ENCODE peak calls at places on chromosomes 4 and X, in six cellular contexts. One of them, this sample, is unnamed.

GRCh38 chr4:21768349-21769310 is 179.9 kb downstream of the KCNIP4 start:
- DNase-seq in kidney epithelial cell: no peak
- DNase-seq in adrenal gland: no peak
- DNase-seq in tibial artery: no peak
- DNase-seq in AG10803: peak
- DNase-seq in CD8-positive, alpha-beta T cell: no peak
- DNase-seq in this sample: no peak

GRCh38 chrX:97374266-97374665 is 490.6 kb downstream of the RPA4 start:
- DNase-seq in kidney epithelial cell: no peak
- DNase-seq in adrenal gland: no peak
- DNase-seq in tibial artery: no peak
- DNase-seq in AG10803: no peak
- DNase-seq in CD8-positive, alpha-beta T cell: no peak
- DNase-seq in this sample: no peak

GRCh38 chr4:3288571-3289094 is 4.2 kb upstream of the RGS12 start:
- DNase-seq in kidney epithelial cell: no peak
- DNase-seq in adrenal gland: peak
- DNase-seq in tibial artery: peak
- DNase-seq in AG10803: no peak
- DNase-seq in CD8-positive, alpha-beta T cell: no peak
- DNase-seq in this sample: no peak

GRCh38 chr4:67721770-67722597 is 21.0 kb upstream of the UBA6 start:
- DNase-seq in kidney epithelial cell: no peak
- DNase-seq in adrenal gland: no peak
- DNase-seq in tibial artery: no peak
- DNase-seq in AG10803: peak
- DNase-seq in CD8-positive, alpha-beta T cell: no peak
- DNase-seq in this sample: no peak

GRCh38 chr4:39476181-39476873 is 17.5 kb downstream of the LIAS start:
- DNase-seq in kidney epithelial cell: no peak
- DNase-seq in adrenal gland: no peak
- DNase-seq in tibial artery: no peak
- DNase-seq in AG10803: no peak
- DNase-seq in CD8-positive, alpha-beta T cell: no peak
- DNase-seq in this sample: no peak

GRCh38 chr4:140654516-140654855 is 85.7 kb upstream of the UCP1 start:
- DNase-seq in kidney epithelial cell: no peak
- DNase-seq in adrenal gland: no peak
- DNase-seq in tibial artery: no peak
- DNase-seq in AG10803: no peak
- DNase-seq in CD8-positive, alpha-beta T cell: no peak
- DNase-seq in this sample: no peak

GRCh38 chrX:8783100-8784098 is 17.8 kb downstream of the FAM9A start:
- DNase-seq in kidney epithelial cell: no peak
- DNase-seq in adrenal gland: peak
- DNase-seq in tibial artery: no peak
- DNase-seq in AG10803: peak
- DNase-seq in CD8-positive, alpha-beta T cell: peak
- DNase-seq in this sample: no peak

GRCh38 chr4:36277533-36277932 is 3.9 kb upstream of the DTHD1 start:
- DNase-seq in kidney epithelial cell: no peak
- DNase-seq in adrenal gland: no peak
- DNase-seq in tibial artery: no peak
- DNase-seq in AG10803: no peak
- DNase-seq in CD8-positive, alpha-beta T cell: no peak
- DNase-seq in this sample: no peak

GRCh38 chr4:176335421-176335820 is 15.7 kb downstream of the SPCS3 start:
- DNase-seq in kidney epithelial cell: no peak
- DNase-seq in adrenal gland: no peak
- DNase-seq in tibial artery: no peak
- DNase-seq in AG10803: no peak
- DNase-seq in CD8-positive, alpha-beta T cell: no peak
- DNase-seq in this sample: no peak

GRCh38 chrX:66872771-66873170 is 233.9 kb upstream of the EDA2R start:
- DNase-seq in kidney epithelial cell: no peak
- DNase-seq in adrenal gland: no peak
- DNase-seq in tibial artery: no peak
- DNase-seq in AG10803: no peak
- DNase-seq in CD8-positive, alpha-beta T cell: no peak
- DNase-seq in this sample: no peak

GRCh38 chr4:152073738-152074137 is 312.9 kb upstream of the GATB start:
- DNase-seq in kidney epithelial cell: no peak
- DNase-seq in adrenal gland: peak
- DNase-seq in tibial artery: no peak
- DNase-seq in AG10803: peak
- DNase-seq in CD8-positive, alpha-beta T cell: no peak
- DNase-seq in this sample: no peak

GRCh38 chrX:27086221-27086620 is 376.9 kb downstream of the PPP4R3C start:
- DNase-seq in kidney epithelial cell: no peak
- DNase-seq in adrenal gland: no peak
- DNase-seq in tibial artery: no peak
- DNase-seq in AG10803: no peak
- DNase-seq in CD8-positive, alpha-beta T cell: no peak
- DNase-seq in this sample: no peak

GRCh38 chrX:72308566-72309296 is 3.0 kb upstream of the CITED1 start:
- DNase-seq in kidney epithelial cell: no peak
- DNase-seq in adrenal gland: peak
- DNase-seq in tibial artery: peak
- DNase-seq in AG10803: peak
- DNase-seq in CD8-positive, alpha-beta T cell: peak
- DNase-seq in this sample: peak

GRCh38 chrX:22970861-22971260 is 28.9 kb upstream of the DDX53 start:
- DNase-seq in kidney epithelial cell: no peak
- DNase-seq in adrenal gland: no peak
- DNase-seq in tibial artery: no peak
- DNase-seq in AG10803: no peak
- DNase-seq in CD8-positive, alpha-beta T cell: no peak
- DNase-seq in this sample: no peak

GRCh38 chr4:133059117-133059516 is 90.0 kb upstream of the PCDH10 start:
- DNase-seq in kidney epithelial cell: no peak
- DNase-seq in adrenal gland: no peak
- DNase-seq in tibial artery: no peak
- DNase-seq in AG10803: no peak
- DNase-seq in CD8-positive, alpha-beta T cell: no peak
- DNase-seq in this sample: no peak

GRCh38 chrX:153778684-153779101 is 2.1 kb upstream of the SRPK3 start:
- DNase-seq in kidney epithelial cell: no peak
- DNase-seq in adrenal gland: no peak
- DNase-seq in tibial artery: no peak
- DNase-seq in AG10803: no peak
- DNase-seq in CD8-positive, alpha-beta T cell: no peak
- DNase-seq in this sample: no peak

GRCh38 chrX:11049976-11050375 is 61.2 kb upstream of the HCCS start:
- DNase-seq in kidney epithelial cell: no peak
- DNase-seq in adrenal gland: no peak
- DNase-seq in tibial artery: no peak
- DNase-seq in AG10803: no peak
- DNase-seq in CD8-positive, alpha-beta T cell: no peak
- DNase-seq in this sample: no peak

GRCh38 chrX:55710701-55711100 is 6.8 kb upstream of the RRAGB start:
- DNase-seq in kidney epithelial cell: peak
- DNase-seq in adrenal gland: peak
- DNase-seq in tibial artery: no peak
- DNase-seq in AG10803: peak
- DNase-seq in CD8-positive, alpha-beta T cell: no peak
- DNase-seq in this sample: no peak

GRCh38 chr4:120921456-120922389 is 803 bp downstream of the PRDM5 start:
- DNase-seq in kidney epithelial cell: no peak
- DNase-seq in adrenal gland: peak
- DNase-seq in tibial artery: peak
- DNase-seq in AG10803: peak
- DNase-seq in CD8-positive, alpha-beta T cell: peak
- DNase-seq in this sample: no peak

GRCh38 chr4:83323136-83323535 is 11.5 kb downstream of the HPSE start:
- DNase-seq in kidney epithelial cell: no peak
- DNase-seq in adrenal gland: no peak
- DNase-seq in tibial artery: no peak
- DNase-seq in AG10803: no peak
- DNase-seq in CD8-positive, alpha-beta T cell: no peak
- DNase-seq in this sample: no peak

GRCh38 chrX:16462912-16463311 is 187.0 kb upstream of the S100G start:
- DNase-seq in kidney epithelial cell: no peak
- DNase-seq in adrenal gland: no peak
- DNase-seq in tibial artery: peak
- DNase-seq in AG10803: peak
- DNase-seq in CD8-positive, alpha-beta T cell: no peak
- DNase-seq in this sample: peak

GRCh38 chrX:7083468-7084396 is 63.8 kb upstream of the STS start:
- DNase-seq in kidney epithelial cell: peak
- DNase-seq in adrenal gland: peak
- DNase-seq in tibial artery: no peak
- DNase-seq in AG10803: peak
- DNase-seq in CD8-positive, alpha-beta T cell: peak
- DNase-seq in this sample: peak

GRCh38 chrX:69503228-69503834 is 795 bp upstream of the NALF2 start:
- DNase-seq in kidney epithelial cell: no peak
- DNase-seq in adrenal gland: peak
- DNase-seq in tibial artery: no peak
- DNase-seq in AG10803: no peak
- DNase-seq in CD8-positive, alpha-beta T cell: no peak
- DNase-seq in this sample: no peak

GRCh38 chrX:118502121-118502794 is 6.6 kb downstream of the DOCK11 start:
- DNase-seq in kidney epithelial cell: no peak
- DNase-seq in adrenal gland: no peak
- DNase-seq in tibial artery: no peak
- DNase-seq in AG10803: no peak
- DNase-seq in CD8-positive, alpha-beta T cell: no peak
- DNase-seq in this sample: no peak
- H3K4me3 ChIP-seq in kidney epithelial cell: no peak
- H3K4me3 ChIP-seq in adrenal gland: no peak
- H3K4me3 ChIP-seq in tibial artery: no peak
- H3K4me3 ChIP-seq in AG10803: no peak
- H3K4me3 ChIP-seq in CD8-positive, alpha-beta T cell: no peak
- H3K4me3 ChIP-seq in this sample: no peak

DNA sequence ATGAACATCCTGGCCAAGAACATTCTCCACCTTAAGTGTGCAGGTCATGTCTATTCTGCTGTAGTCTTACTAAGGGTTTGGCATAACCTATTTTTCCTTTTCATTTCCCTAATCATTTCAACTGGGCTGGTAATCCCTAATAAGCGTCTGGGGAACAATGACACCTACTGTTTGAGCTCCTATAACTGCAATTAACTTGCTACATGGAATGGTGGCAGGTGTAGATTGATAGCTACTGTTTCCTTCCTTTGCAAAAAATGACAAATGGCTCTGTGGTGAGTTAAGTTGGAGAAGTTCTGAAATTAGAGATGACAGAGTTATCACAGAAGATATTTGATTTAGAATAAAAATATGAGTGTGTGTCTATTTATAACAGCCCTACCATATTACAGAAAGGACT is 104.5 kb upstream of the NAP1L5 start:
- DNase-seq in kidney epithelial cell: no peak
- DNase-seq in adrenal gland: no peak
- DNase-seq in tibial artery: no peak
- DNase-seq in AG10803: no peak
- DNase-seq in CD8-positive, alpha-beta T cell: no peak
- DNase-seq in this sample: no peak
- TF ChIP-seq CTCF in kidney epithelial cell: no peak
- TF ChIP-seq CTCF in adrenal gland: no peak
- TF ChIP-seq CTCF in tibial artery: no peak
- TF ChIP-seq CTCF in AG10803: no peak
- TF ChIP-seq CTCF in CD8-positive, alpha-beta T cell: no peak
- TF ChIP-seq CTCF in this sample: no peak

DNA sequence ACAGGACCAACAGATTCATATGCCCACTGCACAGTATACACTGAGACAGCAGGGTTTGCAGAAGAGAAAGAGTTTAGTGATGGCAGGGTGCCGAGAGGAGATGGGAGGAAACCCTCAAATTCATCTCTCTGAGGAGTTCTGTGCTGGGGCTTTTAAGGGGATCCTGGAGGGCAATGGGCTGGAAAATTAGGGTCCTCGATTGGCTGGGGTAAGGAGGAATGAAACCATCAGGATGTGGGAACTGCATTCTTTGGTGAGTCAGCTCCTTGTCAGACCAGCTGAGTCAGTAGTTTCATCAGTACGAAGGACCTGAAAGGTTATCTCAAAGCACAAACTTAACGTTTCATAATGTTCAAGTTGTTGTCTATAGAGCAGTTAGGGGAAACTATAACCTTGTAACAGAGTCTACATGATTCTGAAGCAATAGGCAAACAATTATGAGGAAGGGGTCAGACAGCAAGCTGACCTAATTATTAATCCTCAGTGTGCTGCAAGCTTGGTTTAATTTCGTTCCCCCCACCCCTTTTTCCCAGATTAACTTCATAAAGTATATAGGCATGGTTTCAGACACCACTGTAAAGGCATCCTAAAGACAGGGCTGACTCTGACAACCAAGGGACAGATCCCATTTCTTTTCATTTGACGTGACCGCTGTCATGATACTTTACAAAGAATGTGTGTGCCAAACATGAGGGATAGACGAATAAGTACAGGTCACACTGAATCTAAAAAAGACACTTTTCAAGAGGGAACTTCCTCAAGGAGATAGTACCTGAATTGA is 1.5 kb upstream of the MSMO1 start:
- DNase-seq in kidney epithelial cell: peak
- DNase-seq in adrenal gland: no peak
- DNase-seq in tibial artery: no peak
- DNase-seq in AG10803: peak
- DNase-seq in CD8-positive, alpha-beta T cell: no peak
- DNase-seq in this sample: peak
- H3K4me3 ChIP-seq in kidney epithelial cell: no peak
- H3K4me3 ChIP-seq in adrenal gland: peak
- H3K4me3 ChIP-seq in tibial artery: peak
- H3K4me3 ChIP-seq in AG10803: peak
- H3K4me3 ChIP-seq in CD8-positive, alpha-beta T cell: no peak
- H3K4me3 ChIP-seq in this sample: peak

GRCh38 chr4:103496800-103497199 is 223.0 kb downstream of the TACR3 start:
- DNase-seq in kidney epithelial cell: peak
- DNase-seq in adrenal gland: no peak
- DNase-seq in tibial artery: no peak
- DNase-seq in AG10803: no peak
- DNase-seq in CD8-positive, alpha-beta T cell: no peak
- DNase-seq in this sample: no peak

GRCh38 chr4:103493450-103494159 is 226.2 kb downstream of the TACR3 start:
- DNase-seq in kidney epithelial cell: no peak
- DNase-seq in adrenal gland: no peak
- DNase-seq in tibial artery: no peak
- DNase-seq in AG10803: no peak
- DNase-seq in CD8-positive, alpha-beta T cell: no peak
- DNase-seq in this sample: no peak

GRCh38 chr4:103498161-103499070 is 221.4 kb downstream of the TACR3 start:
- DNase-seq in kidney epithelial cell: peak
- DNase-seq in adrenal gland: no peak
- DNase-seq in tibial artery: no peak
- DNase-seq in AG10803: peak
- DNase-seq in CD8-positive, alpha-beta T cell: no peak
- DNase-seq in this sample: no peak

GRCh38 chr4:103497692-103498091 is 222.1 kb downstream of the TACR3 start:
- DNase-seq in kidney epithelial cell: no peak
- DNase-seq in adrenal gland: no peak
- DNase-seq in tibial artery: no peak
- DNase-seq in AG10803: no peak
- DNase-seq in CD8-positive, alpha-beta T cell: no peak
- DNase-seq in this sample: no peak

DNA sequence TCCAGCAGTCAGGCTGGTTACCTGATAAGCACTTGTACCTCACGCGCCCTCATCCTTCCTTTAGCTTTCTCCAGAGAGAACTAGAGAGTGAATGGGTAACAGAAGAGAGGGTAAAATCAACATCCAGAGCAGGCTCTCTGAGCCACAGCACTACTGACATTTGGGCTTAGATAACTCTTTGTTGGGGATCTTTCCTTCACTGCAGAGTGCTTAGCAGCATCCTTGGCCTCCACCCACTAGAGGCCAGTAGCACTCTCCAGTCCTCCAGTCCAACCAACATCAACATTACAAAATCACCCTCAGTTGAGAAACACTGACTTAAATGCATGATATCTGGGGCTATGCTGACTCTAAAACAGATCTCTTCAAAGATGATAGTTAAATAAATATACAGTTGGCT is 220.7 kb downstream of the TACR3 start:
- DNase-seq in kidney epithelial cell: no peak
- DNase-seq in adrenal gland: no peak
- DNase-seq in tibial artery: no peak
- DNase-seq in AG10803: peak
- DNase-seq in CD8-positive, alpha-beta T cell: no peak
- DNase-seq in this sample: no peak
- TF ChIP-seq CTCF in kidney epithelial cell: no peak
- TF ChIP-seq CTCF in adrenal gland: no peak
- TF ChIP-seq CTCF in tibial artery: no peak
- TF ChIP-seq CTCF in AG10803: peak
- TF ChIP-seq CTCF in CD8-positive, alpha-beta T cell: no peak
- TF ChIP-seq CTCF in this sample: no peak

This sample was measured in AG04449.